ENCODE peak calls at places on chromosomes 13 and 19, in seven cellular contexts. Q is tibial artery; T is CD8-positive, alpha-beta T cell; I is left ventricle myocardium inferior; S is A673; J is ovary; B is body of pancreas. W is an unnamed sample. For H3K9me3, the result is how much of the 10 kb centered on the place peaks cover.

GRCh38 chr13:44726777-44727176 is 150.6 kb upstream of the TSC22D1 start:
- DNase-seq in Q (no peak), T (no peak), I (no peak), S (no peak), J (no peak), B (no peak), W (no peak)

GRCh38 chr19:48552406-48553322 is 692 bp downstream of the SULT2B1 start:
- DNase-seq in Q (no peak), T (no peak), I (no peak), S (no peak), J (no peak), B (no peak), W (no peak)

GRCh38 chr13:48265217-48265815 is 32.3 kb downstream of the ITM2B start:
- DNase-seq in Q (peak), T (peak), I (no peak), S (peak), J (no peak), B (no peak), W (no peak)

GRCh38 chr13:94345374-94346195 is 133.9 kb downstream of the DCT start:
- DNase-seq in Q (no peak), T (no peak), I (no peak), S (peak), J (no peak), B (no peak), W (no peak)

GRCh38 chr19:11446652-11447301 is 11.3 kb downstream of the PRKCSH start:
- DNase-seq in Q (peak), T (peak), I (peak), S (peak), J (peak), B (peak), W (no peak)

GRCh38 chr19:51549533-51550324 is 18.3 kb upstream of the SIGLEC6 start:
- DNase-seq in Q (no peak), T (no peak), I (no peak), S (no peak), J (no peak), B (no peak), W (no peak)

GRCh38 chr13:51317262-51317661 is 22.2 kb upstream of the SERPINE3 start:
- DNase-seq in Q (no peak), T (no peak), I (no peak), S (no peak), J (no peak), B (no peak), W (no peak)

GRCh38 chr19:52660981-52661380 is 22.8 kb upstream of the ZNF83 start:
- DNase-seq in Q (no peak), T (no peak), I (no peak), S (no peak), J (no peak), B (no peak), W (no peak)

GRCh38 chr19:38318595-38319142 is 976 bp upstream of the KCNK6 start:
- DNase-seq in Q (no peak), T (no peak), I (peak), S (no peak), J (peak), B (no peak), W (peak)

GRCh38 chr13:70162141-70162540 is 53.9 kb upstream of the KLHL1 start:
- DNase-seq in Q (no peak), T (no peak), I (no peak), S (no peak), J (no peak), B (no peak), W (no peak)

GRCh38 chr19:35194022-35194984 is 34.2 kb downstream of the FAM187B start:
- DNase-seq in Q (no peak), T (no peak), I (no peak), S (no peak), J (no peak), B (no peak), W (no peak)

GRCh38 chr13:96782186-96782585 is 212.1 kb downstream of the OXGR1 start:
- DNase-seq in Q (no peak), T (no peak), I (no peak), S (no peak), J (no peak), B (no peak), W (no peak)

GRCh38 chr13:105599477-105600037 is 935.9 kb downstream of the EFNB2 start:
- DNase-seq in Q (no peak), T (no peak), I (no peak), S (no peak), J (no peak), B (no peak), W (no peak)

GRCh38 chr13:84607614-84608013 is 725.3 kb upstream of the SLITRK1 start:
- DNase-seq in Q (peak), T (no peak), I (no peak), S (no peak), J (peak), B (no peak), W (no peak)

GRCh38 chr13:37690361-37690760 is 91.8 kb upstream of the POSTN start:
- DNase-seq in Q (no peak), T (no peak), I (no peak), S (no peak), J (no peak), B (no peak), W (no peak)

GRCh38 chr13:89749888-89750287 is 1597.6 kb upstream of the MIR17HG start:
- DNase-seq in Q (no peak), T (no peak), I (no peak), S (no peak), J (no peak), B (no peak), W (no peak)

GRCh38 chr13:78161266-78161665 is 242.6 kb upstream of the EDNRB start:
- DNase-seq in Q (no peak), T (no peak), I (no peak), S (no peak), J (no peak), B (no peak), W (no peak)

GRCh38 chr13:24270639-24271131 is 38.7 kb upstream of the C1QTNF9 start:
- DNase-seq in Q (peak), T (peak), I (peak), S (peak), J (peak), B (peak), W (peak)

GRCh38 chr13:99339736-99340392 is 32.7 kb upstream of the GPR183 start:
- DNase-seq in Q (no peak), T (peak), I (no peak), S (no peak), J (no peak), B (peak), W (no peak)

GRCh38 chr19:55075366-55075998 is at the start of gene EPS8L1:
- DNase-seq in Q (no peak), T (no peak), I (no peak), S (no peak), J (peak), B (peak), W (no peak)

GRCh38 chr19:1769645-1769985 is 16.3 kb downstream of the ONECUT3 start:
- DNase-seq in Q (no peak), T (no peak), I (no peak), S (no peak), J (no peak), B (no peak), W (no peak)

GRCh38 chr19:55092423-55093318 is 17.0 kb downstream of the EPS8L1 start:
- DNase-seq in Q (no peak), T (no peak), I (no peak), S (no peak), J (no peak), B (no peak), W (no peak)

GRCh38 chr13:21526707-21527454 is 67.8 kb upstream of the ZDHHC20 start:
- DNase-seq in Q (no peak), T (no peak), I (no peak), S (no peak), J (no peak), B (no peak), W (no peak)

GRCh38 chr19:28509079-28509895 is 703.7 kb downstream of the UQCRFS1 start:
- DNase-seq in Q (no peak), T (no peak), I (no peak), S (no peak), J (no peak), B (no peak), W (no peak)

GRCh38 chr19:51324082-51324481 is 12.6 kb downstream of the IGLON5 start:
- DNase-seq in Q (no peak), T (no peak), I (no peak), S (no peak), J (no peak), B (no peak), W (no peak)

GRCh38 chr19:16062789-16063188 is 13.5 kb upstream of the TPM4 start:
- DNase-seq in Q (peak), T (peak), I (no peak), S (peak), J (no peak), B (peak), W (no peak)

GRCh38 chr19:28913626-28914025 is 299.3 kb downstream of the UQCRFS1 start:
- DNase-seq in Q (no peak), T (no peak), I (no peak), S (no peak), J (no peak), B (no peak), W (no peak)

GRCh38 chr19:52662631-52663030 is 24.5 kb upstream of the ZNF83 start:
- DNase-seq in Q (no peak), T (no peak), I (no peak), S (no peak), J (no peak), B (no peak), W (no peak)

GRCh38 chr19:32976223-32976805 is 4.3 kb downstream of the FAAP24 start:
- DNase-seq in Q (peak), T (peak), I (peak), S (peak), J (peak), B (peak), W (peak)

GRCh38 chr13:35514166-35514565 is 37.7 kb upstream of the MAB21L1 start:
- DNase-seq in Q (no peak), T (no peak), I (no peak), S (no peak), J (no peak), B (no peak), W (no peak)

GRCh38 chr13:63425131-63425530 is 2009.5 kb upstream of the PCDH20 start:
- DNase-seq in Q (no peak), T (no peak), I (no peak), S (no peak), J (no peak), B (no peak), W (no peak)

GRCh38 chr19:47644199-47644598 is 35.3 kb downstream of the BICRA start:
- DNase-seq in Q (no peak), T (no peak), I (no peak), S (no peak), J (no peak), B (no peak), W (no peak)

DNA sequence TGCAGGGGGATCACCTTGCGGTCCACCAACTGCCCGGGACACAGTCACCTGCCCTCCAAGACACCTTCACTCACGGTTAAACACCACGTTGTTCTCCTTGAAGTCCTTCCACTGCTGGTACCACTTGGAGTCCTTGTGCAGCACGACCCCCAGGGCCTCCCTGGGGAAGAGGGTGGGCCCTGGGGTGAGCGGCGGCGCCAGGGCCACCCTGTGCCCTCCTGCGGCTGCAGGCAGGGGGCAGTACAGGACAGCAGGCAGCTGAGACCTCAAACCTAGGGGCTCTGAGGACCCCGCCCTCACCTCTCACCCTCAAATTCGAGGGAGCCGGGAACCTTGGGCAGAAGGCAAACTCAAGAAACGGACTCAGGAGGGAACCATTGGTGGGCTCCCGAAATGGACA is 7.5 kb upstream of the CTXN1 start:
- DNase-seq in Q (no peak), T (no peak), I (no peak), S (no peak), J (no peak), B (no peak), W (no peak)
- TF ChIP-seq CTCF in Q (no peak), T (no peak), I (peak), S (peak), J (no peak), B (no peak), W (no peak)

GRCh38 chr19:10270616-10271394 is at the start of gene ICAM1:
- DNase-seq in Q (peak), T (peak), I (peak), S (no peak), J (peak), B (peak), W (peak)
- H3K9me3 ChIP-seq in Q (under half), T (under half), I (under half), S (under half), J (under half), B (under half), W (under half)

DNA sequence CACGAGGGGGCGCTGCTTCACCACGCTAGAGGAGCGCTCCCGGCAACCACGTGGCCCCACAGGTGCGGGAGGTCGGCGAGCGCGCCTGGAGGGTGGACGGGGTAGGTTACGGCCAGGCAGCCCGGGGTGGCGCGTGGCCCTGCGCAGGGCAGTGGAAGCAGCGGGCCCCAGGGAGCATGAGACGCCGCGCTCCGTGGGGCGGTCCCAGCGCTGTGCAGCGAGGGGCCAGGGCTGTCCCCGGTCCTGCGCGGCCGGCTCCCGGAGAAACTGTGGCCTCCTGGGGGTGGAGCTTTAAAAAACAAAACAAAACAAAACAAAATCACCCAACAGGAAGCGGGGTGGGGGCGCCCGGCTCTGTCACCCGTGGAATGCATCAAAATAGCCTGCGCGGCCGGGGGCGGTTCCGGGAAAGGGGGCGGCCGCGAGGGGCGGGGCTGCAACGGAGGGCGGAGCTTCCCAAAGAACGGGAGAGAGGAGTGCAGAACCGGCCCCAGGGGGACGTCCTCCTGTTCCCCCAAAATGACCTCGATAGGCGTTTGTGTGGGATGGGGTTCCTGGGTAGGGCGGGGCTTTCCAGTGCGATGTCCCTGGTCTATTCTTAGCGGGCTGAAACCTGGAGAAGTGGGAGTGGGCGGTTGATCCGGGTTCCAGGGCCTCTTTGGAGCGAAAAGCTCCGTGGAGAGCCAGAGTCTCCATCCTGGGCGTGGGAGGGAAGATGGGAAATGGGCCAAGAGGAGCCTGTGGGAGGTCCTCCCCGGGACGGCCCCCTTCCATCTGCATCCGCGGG is 27.3 kb downstream of the NUMBL start:
- DNase-seq in Q (peak), T (peak), I (peak), S (peak), J (peak), B (peak), W (peak)
- TF ChIP-seq CTCF in Q (peak), T (peak), I (peak), S (peak), J (peak), B (peak), W (peak)

GRCh38 chr19:58196911-58197616 is 14.2 kb downstream of the ZNF274 start:
- DNase-seq in Q (no peak), T (no peak), I (no peak), S (no peak), J (no peak), B (no peak), W (no peak)
- H3K9me3 ChIP-seq in Q (half or more), T (half or more), I (half or more), S (half or more), J (half or more), B (half or more), W (under half)

W was measured in uterus.